ENCODE peak calls at places on chromosome X, in nine cellular contexts. A, P, D, K, X, C, R, V and M are unnamed samples.
A peak's percentile ranks its signal among the peaks of the same experiment; 100 is the strongest.

GRCh38 chrX:16114640-16115039 is 8.7 kb upstream of the GRPR start:
- DNase-seq in D (no peak), R (no peak), C (no peak), P (no peak), A (no peak), K (no peak), V (peak; percentile 75), X (no peak), M (no peak)

GRCh38 chrX:155441097-155441496 is 17.3 kb downstream of the F8A3 start:
- DNase-seq in V (no peak), D (no peak), P (no peak), R (no peak), A (no peak), K (no peak), X (no peak), C (no peak), M (no peak)

GRCh38 chrX:13304052-13304451 is 15.8 kb downstream of the ATXN3L start:
- DNase-seq in C (no peak), V (no peak), R (no peak), A (no peak), K (no peak), X (no peak), P (no peak), D (no peak), M (no peak)

GRCh38 chrX:72641601-72642000 is 69.0 kb upstream of the HDAC8 start:
- DNase-seq in A (no peak), K (no peak), D (no peak), R (no peak), V (no peak), X (no peak), C (no peak), P (no peak), M (no peak)

GRCh38 chrX:102154900-102155805 is 624 bp downstream of the BEX5 start:
- DNase-seq in X (no peak), P (peak; percentile 1), D (no peak), R (peak; percentile 28), K (no peak), C (no peak), V (no peak), A (no peak), M (no peak)

GRCh38 chrX:9538544-9539045 is 73.7 kb downstream of the TBL1X start:
- DNase-seq in C (no peak), D (no peak), K (no peak), V (no peak), P (no peak), X (no peak), A (no peak), R (no peak), M (no peak)

GRCh38 chrX:17174671-17175070 is 200.3 kb upstream of the NHS start:
- DNase-seq in R (no peak), D (no peak), A (no peak), K (no peak), X (no peak), P (no peak), C (peak; percentile 83), V (no peak), M (peak; percentile 7)

GRCh38 chrX:12979011-12979629 is 4.2 kb downstream of the TMSB4X start:
- DNase-seq in X (no peak), R (no peak), V (no peak), A (no peak), D (no peak), C (no peak), P (no peak), K (no peak), M (no peak)

GRCh38 chrX:121832446-121832845 is 785.0 kb downstream of the GLUD2 start:
- DNase-seq in R (no peak), A (no peak), V (no peak), P (no peak), K (no peak), D (no peak), C (no peak), X (no peak), M (no peak)

GRCh38 chrX:39773923-39774803 is 323.6 kb downstream of the BCOR start:
- DNase-seq in R (no peak), V (peak; percentile 49), P (no peak), A (no peak), C (no peak), X (no peak), D (no peak), K (no peak), M (no peak)

GRCh38 chrX:103329991-103330390 is at the start of gene TCEAL7:
- DNase-seq in P (no peak), R (no peak), A (no peak), X (peak; percentile 64), V (peak; percentile 50), C (peak; percentile 57), K (peak; percentile 35), D (no peak), M (peak; percentile 43)

GRCh38 chrX:8639949-8640348 is 92.0 kb downstream of the ANOS1 start:
- DNase-seq in K (no peak), P (no peak), R (no peak), A (no peak), X (no peak), D (no peak), V (no peak), C (no peak), M (no peak)

GRCh38 chrX:23503835-23504539 is 163.3 kb upstream of the PRDX4 start:
- DNase-seq in D (peak; percentile 67), R (peak; percentile 83), A (no peak), V (peak; percentile 91), C (peak; percentile 90), X (peak; percentile 91), K (peak; percentile 85), P (no peak), M (no peak)

GRCh38 chrX:139929876-139930275 is 3.0 kb downstream of the ATP11C start:
- DNase-seq in P (no peak), A (peak; percentile 11), D (no peak), R (no peak), K (no peak), X (no peak), V (no peak), C (no peak), M (no peak)

GRCh38 chrX:154348646-154349358 is 25.6 kb downstream of the FLNA start:
- DNase-seq in R (no peak), D (no peak), P (no peak), C (peak; percentile 58), X (peak; percentile 68), V (no peak), A (no peak), K (peak; percentile 18), M (no peak)
- H3K27ac ChIP-seq in R (no peak overlapping the region), D (no peak overlapping the region), P (no peak overlapping the region), C (no peak overlapping the region), X (peak overlapping the region; percentile 54), V (no peak overlapping the region), A (no peak overlapping the region), K (no peak overlapping the region), M (no peak overlapping the region)

DNA sequence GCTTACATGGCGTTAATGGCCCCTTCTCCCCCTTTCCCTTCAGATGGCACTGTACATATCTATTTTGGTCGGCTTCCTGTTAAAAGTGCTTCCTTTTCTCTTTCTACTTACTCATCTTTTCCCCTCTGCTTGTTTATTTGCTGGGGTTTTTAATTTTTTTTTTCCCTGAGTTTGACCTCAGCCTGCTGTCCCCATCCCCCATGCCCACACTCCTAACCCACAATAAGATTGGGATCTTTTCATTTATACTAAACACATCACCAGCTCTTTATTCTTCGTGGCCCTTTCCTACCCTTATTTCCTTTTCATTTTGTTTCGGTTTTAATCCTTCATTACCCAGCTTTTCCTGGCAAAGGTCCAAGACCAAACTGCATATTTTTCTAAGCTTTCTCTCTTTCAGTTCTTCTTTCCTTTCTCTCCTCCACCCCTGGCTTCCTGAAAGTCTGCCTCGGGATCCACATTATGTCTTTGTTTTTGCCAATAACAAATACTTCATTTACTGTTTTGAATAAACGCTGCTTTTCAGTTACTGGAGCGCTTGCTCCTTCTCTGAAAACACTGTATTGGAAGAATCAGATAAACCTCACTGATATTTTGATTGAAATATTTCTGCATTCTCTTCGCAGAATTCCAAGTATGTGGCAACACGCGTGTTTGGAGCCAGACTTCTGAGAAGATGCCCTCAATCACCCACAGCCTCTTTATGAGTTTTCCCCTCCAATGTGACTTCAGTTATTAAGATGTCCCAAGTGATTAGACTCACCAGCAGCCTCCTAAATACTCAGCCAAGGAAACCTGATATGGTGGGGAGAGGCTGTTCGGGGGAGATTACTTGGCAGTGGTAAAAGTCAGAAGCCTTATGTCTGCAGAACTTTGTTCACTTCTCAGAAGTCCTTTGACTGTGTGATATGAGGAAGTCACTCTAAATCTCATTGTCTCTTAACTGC is 151.8 kb upstream of the USP9X start:
- DNase-seq in P (no peak), R (no peak), C (no peak), V (peak; percentile 68), D (no peak), K (no peak), A (no peak), X (no peak), M (no peak)
- H3K27ac ChIP-seq in P (peak overlapping the region; percentile 35), R (no peak overlapping the region), C (peak overlapping the region; percentile 58), V (peak overlapping the region; percentile 81), D (peak overlapping the region; percentile 85), K (peak overlapping the region; percentile 86), A (no peak overlapping the region), X (peak overlapping the region; percentile 56), M (peak overlapping the region; percentile 11)

DNA sequence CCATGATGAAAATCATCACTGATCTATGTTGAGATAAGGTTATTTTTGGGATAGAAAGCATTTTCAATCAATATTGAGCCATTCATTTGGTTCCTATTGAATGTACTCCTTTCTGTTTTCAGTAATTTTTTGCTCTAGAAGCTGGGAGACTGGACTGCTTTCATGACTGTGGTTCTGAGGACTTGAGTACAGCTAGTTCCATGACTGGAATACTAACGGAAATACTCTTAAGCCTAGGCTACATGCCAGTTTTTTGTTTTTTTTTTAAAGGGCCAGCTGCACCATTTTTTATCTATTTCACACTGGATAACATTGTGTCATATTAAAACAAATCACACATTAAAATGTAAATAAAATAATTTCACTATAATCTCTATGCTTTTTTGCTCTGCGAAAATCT is 16.7 kb downstream of the PRR32 start:
- DNase-seq in P (no peak), V (no peak), A (no peak), X (no peak), C (no peak), R (no peak), K (no peak), D (no peak), M (no peak)
- H3K27ac ChIP-seq in P (no peak overlapping the region), V (no peak overlapping the region), A (no peak overlapping the region), X (peak overlapping the region; percentile 46), C (no peak overlapping the region), R (no peak overlapping the region), K (no peak overlapping the region), D (no peak overlapping the region), M (peak overlapping the region; percentile 50)

DNA sequence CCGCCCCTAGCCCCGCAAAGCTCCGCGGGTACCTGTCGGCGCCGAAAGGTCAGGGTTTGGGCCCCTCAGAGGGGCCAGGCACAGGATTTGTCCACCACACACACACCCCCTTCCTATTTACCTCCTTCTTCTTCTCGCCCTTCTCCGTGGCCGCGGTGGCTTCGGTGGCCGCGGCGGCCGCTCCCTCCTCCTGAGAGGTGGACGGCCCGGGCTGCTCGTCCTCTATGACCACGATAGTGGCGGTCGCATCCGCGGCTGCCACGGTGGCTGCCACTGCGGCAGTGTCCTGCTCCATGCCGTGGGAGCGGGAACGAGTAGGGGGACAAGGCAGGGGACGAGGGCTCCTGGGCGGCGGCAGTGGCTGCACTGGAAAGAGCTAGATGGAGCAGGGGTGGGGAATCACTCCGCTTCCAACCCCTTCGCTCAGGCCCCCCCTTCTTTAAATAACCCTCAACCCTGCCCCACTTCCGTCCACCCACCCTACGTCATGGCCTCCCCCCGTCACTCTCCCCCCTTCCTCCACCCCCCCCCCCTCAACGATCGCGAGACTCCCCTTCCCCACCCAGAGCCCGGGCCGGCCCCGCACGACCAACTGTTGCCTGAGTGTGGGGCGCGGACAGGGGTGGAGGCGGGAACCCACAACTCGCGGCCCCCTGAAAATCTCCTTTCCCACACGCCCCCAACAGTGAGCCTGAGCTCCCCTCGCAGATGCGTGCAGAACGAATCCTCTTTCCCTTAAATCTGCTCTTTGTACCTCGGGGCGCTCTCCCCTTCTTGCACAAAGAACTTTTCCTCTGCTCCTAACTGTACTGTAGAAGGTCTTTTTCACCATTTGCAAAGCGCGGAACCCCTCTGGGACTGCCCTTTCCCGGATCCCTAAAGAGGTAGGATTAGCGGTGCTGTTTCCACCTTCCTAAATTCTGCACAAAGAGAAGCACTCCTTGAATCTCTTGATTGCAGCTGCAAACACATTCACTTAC is at the start of gene SMARCA1:
- DNase-seq in V (peak; percentile 61), P (no peak), X (peak; percentile 63), A (no peak), C (peak; percentile 75), D (peak; percentile 47), R (peak; percentile 34), K (no peak), M (peak; percentile 15)
- H3K27ac ChIP-seq in V (peak within 1 kb of the TSS; percentile 38), P (no peak within 1 kb of the TSS), X (peak within 1 kb of the TSS; percentile 93), A (no peak within 1 kb of the TSS), C (peak within 1 kb of the TSS; percentile 85), D (peak within 1 kb of the TSS; percentile 82), R (peak within 1 kb of the TSS; percentile 79), K (peak within 1 kb of the TSS; percentile 93), M (peak within 1 kb of the TSS; percentile 90)